ENCODE peak calls at places on chromosomes 2 and 18, in six cellular contexts. N is Karpas-422, I is breast epithelium, J is kidney, Y is A549, G is brain microvascular endothelial cell. Q is an unnamed sample.

GRCh38 chr2:95062716-95063400 is 37.4 kb downstream of the MAL start:
- DNase-seq in N (no peak), I (no peak), J (no peak), Y (no peak), G (no peak), Q (no peak)

GRCh38 chr2:135152361-135152760 is 100.3 kb downstream of the RAB3GAP1 start:
- DNase-seq in N (no peak), I (no peak), J (no peak), Y (no peak), G (no peak), Q (no peak)

GRCh38 chr2:70141754-70142589 is 48.8 kb downstream of the C2orf42 start:
- DNase-seq in N (peak; percentile 87), I (peak; percentile 78), J (peak; percentile 96), Y (peak; percentile 84), G (peak; percentile 35), Q (peak; percentile 53)

GRCh38 chr2:216583157-216583556 is 50.1 kb upstream of the IGFBP2 start:
- DNase-seq in N (no peak), I (no peak), J (no peak), Y (peak; percentile 14), G (peak; percentile 93), Q (no peak)

GRCh38 chr2:197786010-197786877 is 1.1 kb upstream of the BOLL start:
- DNase-seq in N (no peak), I (no peak), J (peak; percentile 82), Y (peak; percentile 70), G (no peak), Q (no peak)

GRCh38 chr2:24828641-24829040 is 35.4 kb downstream of the CENPO start:
- DNase-seq in N (no peak), I (no peak), J (no peak), Y (no peak), G (no peak), Q (no peak)

GRCh38 chr18:45386256-45386655 is 229.0 kb upstream of the SLC14A2 start:
- DNase-seq in N (peak; percentile 90), I (no peak), J (no peak), Y (peak; percentile 28), G (peak; percentile 7), Q (no peak)

GRCh38 chr2:12317853-12318426 is 398.8 kb upstream of the TRIB2 start:
- DNase-seq in N (no peak), I (no peak), J (no peak), Y (no peak), G (peak; percentile 83), Q (no peak)

GRCh38 chr2:150150137-150150536 is 337.3 kb downstream of the RND3 start:
- DNase-seq in N (no peak), I (no peak), J (no peak), Y (no peak), G (no peak), Q (no peak)

GRCh38 chr2:99772766-99773331 is 283.0 kb upstream of the REV1 start:
- DNase-seq in N (no peak), I (no peak), J (no peak), Y (no peak), G (no peak), Q (no peak)

GRCh38 chr2:104746299-104746698 is 107.6 kb upstream of the POU3F3 start:
- DNase-seq in N (no peak), I (no peak), J (no peak), Y (no peak), G (no peak), Q (no peak)

GRCh38 chr18:74558096-74558495 is 23.8 kb downstream of the CNDP1 start:
- DNase-seq in N (no peak), I (no peak), J (no peak), Y (no peak), G (no peak), Q (no peak)

GRCh38 chr2:20487392-20488135 is 40.7 kb downstream of the RHOB start:
- DNase-seq in N (peak; percentile 31), I (no peak), J (no peak), Y (no peak), G (no peak), Q (no peak)

GRCh38 chr18:73945130-73945792 is 202.4 kb downstream of the FBXO15 start:
- DNase-seq in N (no peak), I (no peak), J (no peak), Y (no peak), G (no peak), Q (no peak)

GRCh38 chr2:107001964-107002696 is 116.2 kb upstream of the ST6GAL2 start:
- DNase-seq in N (peak; percentile 23), I (no peak), J (no peak), Y (peak; percentile 87), G (peak; percentile 76), Q (no peak)

GRCh38 chr2:10387033-10387432 is 61.1 kb downstream of the ODC1 start:
- DNase-seq in N (no peak), I (no peak), J (no peak), Y (no peak), G (no peak), Q (no peak)

GRCh38 chr2:54084600-54084999 is 30.8 kb upstream of the ACYP2 start:
- DNase-seq in N (no peak), I (no peak), J (no peak), Y (peak; percentile 51), G (peak; percentile 11), Q (peak; percentile 15)

GRCh38 chr2:54149623-54150501 is 34.4 kb downstream of the ACYP2 start:
- DNase-seq in N (no peak), I (no peak), J (no peak), Y (no peak), G (no peak), Q (no peak)

GRCh38 chr2:240586919-240587800 is 626 bp downstream of the CAPN10 start:
- DNase-seq in N (peak; percentile 87), I (no peak), J (peak; percentile 85), Y (no peak), G (no peak), Q (no peak)

GRCh38 chr2:133122529-133122928 is 445.7 kb downstream of the NCKAP5 start:
- DNase-seq in N (no peak), I (no peak), J (no peak), Y (no peak), G (no peak), Q (no peak)

GRCh38 chr2:236712304-236712703 is 142.7 kb downstream of the ACKR3 start:
- DNase-seq in N (no peak), I (no peak), J (no peak), Y (peak; percentile 16), G (no peak), Q (no peak)

GRCh38 chr2:158317642-158318041 is 138.9 kb downstream of the CCDC148 start:
- DNase-seq in N (no peak), I (no peak), J (no peak), Y (no peak), G (no peak), Q (no peak)

GRCh38 chr2:46257476-46257875 is 39.7 kb upstream of the EPAS1 start:
- DNase-seq in N (no peak), I (no peak), J (no peak), Y (no peak), G (peak; percentile 59), Q (no peak)

GRCh38 chr2:34747643-34748042 is 1148.5 kb upstream of the FAM98A start:
- DNase-seq in N (no peak), I (no peak), J (no peak), Y (no peak), G (no peak), Q (no peak)

GRCh38 chr2:238117199-238118154 is 17.3 kb downstream of the ESPNL start:
- DNase-seq in N (no peak), I (no peak), J (peak; percentile 59), Y (no peak), G (no peak), Q (no peak)

GRCh38 chr2:70959271-70959761 is 19.1 kb upstream of the ANKRD53 start:
- DNase-seq in N (no peak), I (no peak), J (no peak), Y (no peak), G (no peak), Q (no peak)

GRCh38 chr2:70977605-70978205 is 725 bp upstream of the ANKRD53 start:
- DNase-seq in N (peak; percentile 63), I (peak; percentile 45), J (no peak), Y (no peak), G (peak; percentile 72), Q (no peak)

GRCh38 chr2:164023896-164024295 is 288.1 kb upstream of the FIGN start:
- DNase-seq in N (no peak), I (no peak), J (no peak), Y (no peak), G (no peak), Q (no peak)

GRCh38 chr18:10559566-10560456 is 34.0 kb downstream of the NAPG start:
- DNase-seq in N (peak; percentile 56), I (no peak), J (no peak), Y (no peak), G (no peak), Q (no peak)

DNA sequence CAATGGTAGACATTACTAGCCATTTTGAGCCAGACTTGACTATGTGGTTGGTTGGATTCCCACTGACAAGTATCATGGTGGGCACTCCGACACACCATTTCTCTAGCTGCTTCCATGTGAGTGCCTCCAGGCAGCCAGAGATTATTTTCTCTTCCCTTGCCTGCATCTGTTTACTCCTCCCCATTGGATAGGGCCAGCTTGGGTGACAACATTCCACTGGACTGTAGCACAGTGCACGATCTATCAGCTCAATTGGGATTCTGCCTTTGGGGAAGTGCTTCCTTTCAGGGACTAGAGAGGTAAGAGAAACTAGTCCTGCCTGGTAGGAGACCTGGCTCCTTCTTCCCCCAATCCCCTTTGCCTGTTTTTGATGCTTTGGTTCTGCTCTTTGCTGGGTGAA is 49.0 kb upstream of the MAP4K3 start:
- DNase-seq in N (no peak), I (no peak), J (no peak), Y (no peak), G (no peak), Q (no peak)
- H3K27ac ChIP-seq in N (no peak overlapping the region), I (no peak overlapping the region), J (no peak overlapping the region), Y (peak overlapping the region; percentile 5), G (no peak overlapping the region), Q (no peak overlapping the region)

GRCh38 chr2:108633379-108633778 is 85.9 kb upstream of the RANBP2 start:
- DNase-seq in N (no peak), I (no peak), J (no peak), Y (no peak), G (no peak), Q (no peak)
- H3K27ac ChIP-seq in N (no peak overlapping the region), I (no peak overlapping the region), J (no peak overlapping the region), Y (peak overlapping the region; percentile 5), G (no peak overlapping the region), Q (no peak overlapping the region)

GRCh38 chr2:215418064-215418963 is 17.6 kb downstream of the FN1 start:
- DNase-seq in N (no peak), I (no peak), J (no peak), Y (peak; percentile 64), G (peak; percentile 49), Q (no peak)
- H3K27ac ChIP-seq in N (no peak overlapping the region), I (no peak overlapping the region), J (no peak overlapping the region), Y (peak overlapping the region; percentile 72), G (peak overlapping the region; percentile 9), Q (no peak overlapping the region)

GRCh38 chr2:121532347-121532766 is 1.7 kb downstream of the RNU4ATAC start:
- DNase-seq in N (no peak), I (no peak), J (no peak), Y (peak; percentile 31), G (peak; percentile 69), Q (no peak)

GRCh38 chr2:121529439-121530209 is 1.1 kb upstream of the RNU4ATAC start:
- DNase-seq in N (peak; percentile 78), I (no peak), J (peak; percentile 90), Y (no peak), G (peak; percentile 31), Q (peak; percentile 78)

GRCh38 chr2:121532894-121533293 is 2.2 kb downstream of the RNU4ATAC start:
- DNase-seq in N (no peak), I (no peak), J (no peak), Y (no peak), G (no peak), Q (no peak)

GRCh38 chr2:121530563-121531334 is at the start of gene RNU4ATAC:
- DNase-seq in N (peak; percentile 96), I (peak; percentile 85), J (peak; percentile 93), Y (peak; percentile 96), G (peak; percentile 97), Q (peak; percentile 94)

GRCh38 chr2:121530210-121530562 is 494 bp upstream of the RNU4ATAC start:
- DNase-seq in N (no peak), I (peak; percentile 61), J (peak; percentile 94), Y (peak; percentile 84), G (peak; percentile 63), Q (peak; percentile 68)
- H3K27ac ChIP-seq in N (peak overlapping the region; percentile 91), I (peak overlapping the region; percentile 97), J (peak overlapping the region; percentile 98), Y (peak overlapping the region; percentile 91), G (peak overlapping the region; percentile 100), Q (peak overlapping the region; percentile 98)

Q was measured in substantia nigra.